ENCODE peak calls at places on chromosome 1, in six cellular contexts. P is HL-60, J is K562, F is H1, T is GM12878, Y is SK-N-SH. Z is an unnamed sample.

GRCh38 chr1:2645143-2645542 is 12.3 kb upstream of the MMEL1 start:
- DNase-seq in P (no peak), J (no peak), F (no peak), T (no peak), Y (no peak), Z (no peak)

GRCh38 chr1:33346921-33347649 is 26.2 kb upstream of the A3GALT2 start:
- DNase-seq in P (peak), J (peak), F (no peak), T (no peak), Y (no peak), Z (peak)

GRCh38 chr1:181413836-181414235 is 69.5 kb upstream of the CACNA1E start:
- DNase-seq in P (no peak), J (no peak), F (no peak), T (no peak), Y (no peak), Z (no peak)

GRCh38 chr1:236416165-236416564 is 22.1 kb downstream of the EDARADD start:
- DNase-seq in P (no peak), J (no peak), F (no peak), T (no peak), Y (no peak), Z (no peak)

GRCh38 chr1:116763787-116764465 is 9.7 kb downstream of the CD2 start:
- DNase-seq in P (no peak), J (peak), F (no peak), T (no peak), Y (peak), Z (peak)

GRCh38 chr1:11736746-11737639 is 1.1 kb downstream of the AGTRAP start:
- DNase-seq in P (peak), J (peak), F (no peak), T (no peak), Y (peak), Z (peak)

GRCh38 chr1:1430114-1430982 is 5.1 kb upstream of the VWA1 start:
- DNase-seq in P (no peak), J (no peak), F (no peak), T (no peak), Y (peak), Z (peak)

GRCh38 chr1:202615501-202616354 is 94.5 kb downstream of the SYT2 start:
- DNase-seq in P (peak), J (no peak), F (no peak), T (peak), Y (peak), Z (no peak)

GRCh38 chr1:105100102-105100501 is 1350.4 kb downstream of the AMY1C start:
- DNase-seq in P (no peak), J (no peak), F (no peak), T (no peak), Y (no peak), Z (peak)

GRCh38 chr1:105102385-105102784 is 1352.7 kb downstream of the AMY1C start:
- DNase-seq in P (no peak), J (peak), F (no peak), T (no peak), Y (no peak), Z (no peak)
- TF ChIP-seq GABPA in P (no peak), J (no peak), F (no peak), T (no peak), Y (no peak), Z (no peak)

GRCh38 chr1:152000989-152001630 is 7.5 kb upstream of the S100A10 start:
- DNase-seq in P (no peak), J (no peak), F (no peak), T (no peak), Y (no peak), Z (no peak)

GRCh38 chr1:151995774-151996173 is 2.1 kb upstream of the S100A10 start:
- DNase-seq in P (no peak), J (no peak), F (no peak), T (no peak), Y (no peak), Z (no peak)

GRCh38 chr1:151997284-151997570 is 3.6 kb upstream of the S100A10 start:
- DNase-seq in P (no peak), J (no peak), F (no peak), T (no peak), Y (no peak), Z (no peak)

GRCh38 chr1:152001631-152002584 is 8.2 kb upstream of the S100A10 start:
- DNase-seq in P (peak), J (peak), F (no peak), T (no peak), Y (peak), Z (peak)

GRCh38 chr1:151998611-151999362 is 5.1 kb upstream of the S100A10 start:
- DNase-seq in P (no peak), J (no peak), F (no peak), T (no peak), Y (no peak), Z (no peak)
- TF ChIP-seq GABPA in P (no peak), J (no peak), F (no peak), T (no peak), Y (no peak), Z (no peak)

GRCh38 chr1:3733603-3734591 is 18.4 kb upstream of the CCDC27 start:
- DNase-seq in P (no peak), J (no peak), F (no peak), T (no peak), Y (no peak), Z (peak)

GRCh38 chr1:3730556-3731247 is 21.5 kb upstream of the CCDC27 start:
- DNase-seq in P (no peak), J (no peak), F (no peak), T (no peak), Y (no peak), Z (no peak)

GRCh38 chr1:3731543-3731942 is 20.7 kb upstream of the CCDC27 start:
- DNase-seq in P (no peak), J (no peak), F (no peak), T (no peak), Y (no peak), Z (no peak)

GRCh38 chr1:3732747-3733602 is 19.3 kb upstream of the CCDC27 start:
- DNase-seq in P (no peak), J (no peak), F (no peak), T (no peak), Y (no peak), Z (no peak)

GRCh38 chr1:3731951-3732746 is 20.1 kb upstream of the CCDC27 start:
- DNase-seq in P (no peak), J (no peak), F (no peak), T (no peak), Y (no peak), Z (no peak)
- TF ChIP-seq GABPA in P (no peak), J (no peak), F (no peak), T (no peak), Y (no peak), Z (no peak)

GRCh38 chr1:10686404-10687040 is 109.9 kb downstream of the CASZ1 start:
- DNase-seq in P (no peak), J (no peak), F (no peak), T (no peak), Y (no peak), Z (peak)

GRCh38 chr1:10687782-10688408 is 108.6 kb downstream of the CASZ1 start:
- DNase-seq in P (no peak), J (no peak), F (no peak), T (no peak), Y (no peak), Z (no peak)

GRCh38 chr1:10688409-10688786 is 108.0 kb downstream of the CASZ1 start:
- DNase-seq in P (no peak), J (no peak), F (no peak), T (no peak), Y (no peak), Z (no peak)

GRCh38 chr1:10685851-10686403 is 110.5 kb downstream of the CASZ1 start:
- DNase-seq in P (no peak), J (no peak), F (no peak), T (no peak), Y (no peak), Z (peak)

DNA sequence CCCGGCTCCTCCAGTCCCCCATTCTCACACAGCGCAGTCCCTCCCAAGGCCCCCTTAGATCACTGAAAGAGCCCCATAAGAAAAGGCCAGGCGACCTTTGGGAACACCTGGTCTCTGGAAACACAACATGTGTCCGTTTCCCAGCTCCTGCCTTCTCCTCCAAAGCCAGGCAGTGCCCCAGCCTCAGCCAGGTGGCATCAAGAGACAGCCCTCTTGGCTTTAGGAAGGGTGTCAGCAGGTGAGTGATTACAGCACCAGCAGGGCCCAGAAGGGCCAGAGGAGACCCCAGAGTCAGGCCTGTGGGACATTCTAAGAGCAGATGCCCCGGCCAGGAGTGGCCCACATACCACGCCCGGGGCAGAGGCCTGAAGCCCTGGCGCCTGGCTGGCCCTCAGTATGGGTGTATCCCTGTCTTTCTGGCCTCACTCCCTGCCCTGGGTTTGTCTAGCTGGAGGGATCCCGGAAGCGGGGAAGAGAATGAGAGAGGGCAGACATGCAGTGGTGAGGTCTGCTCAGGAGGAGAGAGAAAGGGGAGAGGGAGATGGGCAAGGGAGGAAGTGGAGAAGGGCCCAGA is 109.2 kb downstream of the CASZ1 start:
- DNase-seq in P (no peak), J (no peak), F (no peak), T (no peak), Y (no peak), Z (no peak)
- TF ChIP-seq GABPA in P (no peak), J (no peak), F (no peak), T (no peak), Y (no peak), Z (no peak)

GRCh38 chr1:67058761-67059160 is 4.8 kb upstream of the SLC35D1 start:
- DNase-seq in P (no peak), J (no peak), F (no peak), T (no peak), Y (no peak), Z (no peak)
- TF ChIP-seq GABPA in P (no peak), J (no peak), F (no peak), T (no peak), Y (no peak), Z (no peak)